ENCODE peak calls at places on chromosome 14, in seven cellular contexts. O is choroid plexus epithelial cell, H is PC-3, B is ELF-1, R is EH, K is HEK293T, M is glutamatergic neuron. X is an unnamed sample.

GRCh38 chr14:61147898-61148549 is 133.1 kb downstream of the TMEM30B start:
- DNase-seq in O (peak), H (peak), B (no peak), R (peak), K (no peak), M (no peak), X (no peak)

GRCh38 chr14:66471584-66471983 is 14.6 kb upstream of the CCDC196 start:
- DNase-seq in O (no peak), H (no peak), B (no peak), R (no peak), K (no peak), M (no peak), X (no peak)

GRCh38 chr14:32078030-32078793 is 1.1 kb downstream of the ARHGAP5 start:
- DNase-seq in O (peak), H (peak), B (no peak), R (peak), K (peak), M (no peak), X (peak)

GRCh38 chr14:29558516-29558915 is 369.1 kb downstream of the PRKD1 start:
- DNase-seq in O (peak), H (no peak), B (no peak), R (peak), K (no peak), M (no peak), X (no peak)

GRCh38 chr14:30584058-30584630 is 25.2 kb downstream of the G2E3 start:
- DNase-seq in O (peak), H (no peak), B (no peak), R (peak), K (no peak), M (no peak), X (no peak)

GRCh38 chr14:36430662-36431084 is 89.4 kb downstream of the NKX2-1 start:
- DNase-seq in O (no peak), H (no peak), B (no peak), R (no peak), K (no peak), M (no peak), X (no peak)

GRCh38 chr14:101472518-101472849 is 88.8 kb upstream of the DIO3 start:
- DNase-seq in O (no peak), H (no peak), B (no peak), R (no peak), K (no peak), M (no peak), X (no peak)

GRCh38 chr14:26636571-26636970 is 38.7 kb upstream of the NOVA1 start:
- DNase-seq in O (no peak), H (no peak), B (no peak), R (no peak), K (no peak), M (no peak), X (no peak)

GRCh38 chr14:104116544-104117340 is 21.6 kb upstream of the KIF26A start:
- DNase-seq in O (no peak), H (peak), B (no peak), R (no peak), K (no peak), M (peak), X (peak)

GRCh38 chr14:95155044-95155443 is 2.3 kb downstream of the DICER1 start:
- DNase-seq in O (no peak), H (no peak), B (no peak), R (no peak), K (no peak), M (no peak), X (no peak)

GRCh38 chr14:93219103-93219726 is 12.2 kb downstream of the UBR7 start:
- DNase-seq in O (peak), H (peak), B (no peak), R (peak), K (peak), M (no peak), X (peak)

GRCh38 chr14:99226687-99227086 is 45.3 kb downstream of the BCL11B start:
- DNase-seq in O (no peak), H (no peak), B (no peak), R (no peak), K (no peak), M (no peak), X (no peak)

GRCh38 chr14:105213396-105213795 is 32.3 kb upstream of the NUDT14 start:
- DNase-seq in O (no peak), H (no peak), B (no peak), R (no peak), K (no peak), M (peak), X (no peak)

GRCh38 chr14:74864193-74864592 is 11.8 kb downstream of the PROX2 start:
- DNase-seq in O (no peak), H (peak), B (no peak), R (no peak), K (no peak), M (no peak), X (no peak)

GRCh38 chr14:99481745-99482099 is 513 bp downstream of the CCNK start:
- DNase-seq in O (peak), H (peak), B (peak), R (peak), K (no peak), M (no peak), X (peak)

GRCh38 chr14:53613404-53614253 is 343.0 kb downstream of the BMP4 start:
- DNase-seq in O (peak), H (peak), B (peak), R (no peak), K (no peak), M (no peak), X (peak)

GRCh38 chr14:53847057-53847456 is 109.6 kb downstream of the BMP4 start:
- DNase-seq in O (no peak), H (no peak), B (no peak), R (no peak), K (no peak), M (no peak), X (no peak)

GRCh38 chr14:26765768-26766550 is 168.1 kb upstream of the NOVA1 start:
- DNase-seq in O (peak), H (peak), B (no peak), R (no peak), K (no peak), M (no peak), X (no peak)

GRCh38 chr14:50600849-50601248 is 40.9 kb downstream of the ATL1 start:
- DNase-seq in O (peak), H (no peak), B (peak), R (no peak), K (no peak), M (no peak), X (no peak)

GRCh38 chr14:63663428-63664142 is 21.9 kb upstream of the WDR89 start:
- DNase-seq in O (peak), H (no peak), B (no peak), R (peak), K (no peak), M (no peak), X (peak)

X was measured in iPS-NIHi11.